ENCODE peak calls at places on chromosomes 5 and 9, in six cellular contexts. T is endothelial cell of umbilical vein, B is stomach, F is HCT116, R is breast epithelium, Q is suprapubic skin. E is an unnamed sample.
A peak's percentile ranks its signal among the peaks of the same experiment; 100 is the strongest.

GRCh38 chr5:88480245-88480644 is 211.6 kb upstream of the TMEM161B start:
- DNase-seq in R (no peak), B (no peak), T (no peak), F (no peak), Q (no peak), E (no peak)

GRCh38 chr5:165360366-165361142 is 1855.1 kb downstream of the MAT2B start:
- DNase-seq in T (no peak), Q (no peak), R (no peak), F (no peak), B (no peak), E (no peak)

GRCh38 chr5:135033026-135033861 is 784 bp downstream of the PITX1 start:
- DNase-seq in F (no peak), T (peak; percentile 30), Q (no peak), R (no peak), B (peak; percentile 43), E (peak; percentile 32)

GRCh38 chr9:98707158-98708102 is 1.3 kb downstream of the GABBR2 start:
- DNase-seq in Q (no peak), T (peak; percentile 77), B (peak; percentile 29), F (peak; percentile 3), R (no peak), E (peak; percentile 15)

GRCh38 chr5:43875741-43876140 is 272.8 kb downstream of the NNT start:
- DNase-seq in F (no peak), R (no peak), B (no peak), T (no peak), Q (no peak), E (no peak)

GRCh38 chr9:116000748-116001329 is 152.8 kb upstream of the PAPPA start:
- DNase-seq in F (peak; percentile 48), Q (no peak), B (peak; percentile 26), R (no peak), T (peak; percentile 1), E (no peak)

GRCh38 chr5:149641000-149641576 is 59.8 kb downstream of the ARHGEF37 start:
- DNase-seq in Q (peak; percentile 59), R (no peak), T (no peak), B (peak; percentile 53), F (no peak), E (peak; percentile 86)

GRCh38 chr9:133429641-133430161 is 7.5 kb downstream of the ADAMTS13 start:
- DNase-seq in B (peak; percentile 65), R (no peak), F (no peak), T (peak; percentile 8), Q (no peak), E (peak; percentile 22)

GRCh38 chr9:101235105-101235866 is 149.5 kb downstream of the BAAT start:
- DNase-seq in R (no peak), T (peak; percentile 58), Q (no peak), F (peak; percentile 13), B (no peak), E (no peak)

GRCh38 chr5:54514841-54515432 is 2.6 kb upstream of the SNX18 start:
- DNase-seq in Q (no peak), B (no peak), R (no peak), T (no peak), F (no peak), E (no peak)

GRCh38 chr5:74363603-74364205 is 276.8 kb downstream of the ENC1 start:
- DNase-seq in F (no peak), B (no peak), T (no peak), R (no peak), Q (no peak), E (no peak)

GRCh38 chr9:133367778-133368177 is 8.1 kb downstream of the SURF4 start:
- DNase-seq in B (no peak), R (no peak), Q (no peak), F (no peak), T (no peak), E (no peak)

GRCh38 chr5:126525630-126526245 is 69.3 kb downstream of the ALDH7A1 start:
- DNase-seq in Q (peak; percentile 86), R (no peak), B (peak; percentile 43), T (peak; percentile 21), F (peak; percentile 12), E (no peak)

GRCh38 chr5:123776761-123777160 is 264.8 kb downstream of the CSNK1G3 start:
- DNase-seq in R (no peak), B (no peak), F (no peak), T (no peak), Q (no peak), E (no peak)

GRCh38 chr5:152505442-152506042 is 100.5 kb upstream of the NMUR2 start:
- DNase-seq in T (peak; percentile 37), Q (no peak), B (peak; percentile 68), F (peak; percentile 33), R (no peak), E (peak; percentile 24)

GRCh38 chr5:142913728-142914338 is 143.7 kb downstream of the ARHGAP26 start:
- DNase-seq in B (no peak), Q (no peak), R (no peak), F (no peak), T (no peak), E (no peak)

GRCh38 chr9:133359420-133360175 is 3.2 kb downstream of the SURF2 start:
- DNase-seq in F (no peak), Q (peak; percentile 61), B (no peak), T (no peak), R (no peak), E (no peak)

GRCh38 chr5:40784027-40784653 is 14.0 kb downstream of the PRKAA1 start:
- DNase-seq in Q (no peak), F (no peak), B (no peak), T (no peak), R (no peak), E (no peak)

GRCh38 chr5:120509056-120509455 is 45.0 kb downstream of the PRR16 start:
- DNase-seq in T (no peak), Q (no peak), R (no peak), B (no peak), F (no peak), E (no peak)

GRCh38 chr5:128358826-128359225 is 179.2 kb downstream of the FBN2 start:
- DNase-seq in R (no peak), T (no peak), B (no peak), Q (no peak), F (no peak), E (no peak)

GRCh38 chr9:120524852-120525251 is 55.1 kb downstream of the CDK5RAP2 start:
- DNase-seq in T (no peak), Q (no peak), B (no peak), F (no peak), R (no peak), E (no peak)

GRCh38 chr9:96020822-96021615 is 145.5 kb downstream of the ERCC6L2 start:
- DNase-seq in Q (no peak), R (no peak), B (no peak), T (peak; percentile 36), F (no peak), E (no peak)

GRCh38 chr5:138305797-138306196 is 25.8 kb downstream of the CDC25C start:
- DNase-seq in Q (no peak), F (no peak), B (peak; percentile 32), R (peak; percentile 62), T (no peak), E (peak; percentile 84)

GRCh38 chr5:69326365-69326764 is 6.2 kb downstream of the CCDC125 start:
- DNase-seq in F (no peak), B (no peak), Q (no peak), T (no peak), R (no peak), E (no peak)

GRCh38 chr5:76690704-76691469 is 25.0 kb upstream of the F2R start:
- DNase-seq in B (no peak), F (no peak), R (no peak), T (peak; percentile 88), Q (no peak), E (peak; percentile 74)

GRCh38 chr5:147578228-147579024 is 68.6 kb upstream of the DPYSL3 start:
- DNase-seq in Q (no peak), F (peak; percentile 41), T (peak; percentile 60), B (no peak), R (no peak), E (no peak)

GRCh38 chr9:125428060-125428481 is 166.4 kb downstream of the GAPVD1 start:
- DNase-seq in R (no peak), Q (no peak), F (peak; percentile 28), T (no peak), B (peak; percentile 36), E (no peak)

GRCh38 chr5:172777381-172778222 is 6.6 kb upstream of the DUSP1 start:
- DNase-seq in T (peak; percentile 56), Q (peak; percentile 98), F (peak; percentile 76), B (peak; percentile 87), R (peak; percentile 88), E (peak; percentile 78)

GRCh38 chr9:26033346-26033745 is 355.1 kb upstream of the TUSC1 start:
- DNase-seq in F (no peak), Q (no peak), R (no peak), T (no peak), B (no peak), E (no peak)

GRCh38 chr5:122480146-122480545 is 168.1 kb downstream of the SNCAIP start:
- DNase-seq in R (no peak), B (no peak), Q (no peak), T (no peak), F (no peak), E (no peak)

GRCh38 chr9:135617991-135618411 is 21.3 kb downstream of the GLT6D1 start:
- DNase-seq in B (no peak), R (no peak), F (no peak), Q (peak; percentile 51), T (no peak), E (no peak)

GRCh38 chr5:34929150-34929719 is at the start of gene DNAJC21:
- DNase-seq in R (peak; percentile 96), T (peak; percentile 98), F (peak; percentile 87), B (peak; percentile 98), Q (peak; percentile 98), E (peak; percentile 96)
- TF ChIP-seq POLR2A in R (no peak), T (no peak), F (no peak), B (no peak), Q (no peak), E (no peak)

GRCh38 chr5:50666261-50667078 is at the start of gene PARP8:
- DNase-seq in B (peak; percentile 51), Q (peak; percentile 72), R (no peak), T (no peak), F (no peak), E (peak; percentile 26)
- TF ChIP-seq POLR2AphosphoS5 in B (no peak), Q (no peak), R (no peak), T (no peak), F (peak; percentile 43), E (no peak)

GRCh38 chr5:116361171-116361967 is 213.3 kb downstream of the SEMA6A start:
- DNase-seq in B (peak; percentile 55), Q (peak; percentile 63), T (no peak), F (no peak), R (no peak), E (peak; percentile 33)
- H3K4me3 ChIP-seq in B (peak overlapping the region; percentile 41), Q (peak overlapping the region; percentile 40), T (no peak overlapping the region), F (no peak overlapping the region), R (peak overlapping the region; percentile 51), E (peak overlapping the region; percentile 22)

DNA sequence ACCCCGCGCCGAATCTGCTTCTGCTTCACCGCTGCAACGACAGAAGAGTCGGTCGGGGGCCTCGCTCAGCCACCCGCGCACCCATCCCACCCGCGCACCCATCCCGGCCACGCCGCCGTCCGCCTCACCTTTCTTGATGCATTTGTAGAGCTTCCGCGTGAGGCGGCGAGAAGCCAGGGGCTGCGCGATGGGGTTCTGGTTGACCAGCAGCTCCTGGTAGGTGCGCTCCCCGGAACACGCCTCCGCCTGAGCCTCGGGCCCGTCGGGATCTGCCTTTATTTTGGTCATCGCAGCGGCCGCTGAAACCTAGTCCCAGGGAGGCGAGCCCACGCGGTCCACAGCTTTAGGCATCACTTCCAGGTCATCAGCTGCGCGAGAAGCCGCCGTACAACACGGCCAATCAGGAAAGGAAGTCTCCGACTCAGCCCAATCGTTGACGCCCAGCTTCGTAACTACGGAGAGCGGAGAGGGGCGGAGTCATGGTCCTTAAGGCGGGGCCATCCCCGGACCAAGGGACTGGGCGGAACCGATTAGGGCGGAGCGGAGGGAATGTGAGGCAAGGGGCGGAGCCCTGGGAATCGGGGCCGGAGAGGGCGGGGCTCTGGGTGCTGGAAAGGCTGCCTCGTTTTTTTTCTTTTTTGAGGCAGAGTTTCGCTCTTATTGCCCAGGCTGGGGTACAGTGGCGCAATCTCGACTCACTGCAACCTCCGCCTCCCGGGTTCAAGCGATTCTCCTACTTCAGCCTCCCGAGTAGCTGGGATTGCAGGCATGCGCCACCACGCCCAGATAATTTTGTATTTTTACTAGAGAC is at the start of gene NHP2:
- DNase-seq in F (peak; percentile 98), T (peak; percentile 99), Q (peak; percentile 99), R (peak; percentile 98), B (peak; percentile 99), E (peak; percentile 97)
- TF ChIP-seq POLR2A in F (peak; percentile 26), T (peak; percentile 50), Q (no peak), R (peak; percentile 20), B (no peak), E (peak; percentile 35)

E was measured in prostate gland.